ENCODE peak calls at places on chromosomes 5 and 9, in six cellular contexts. W is left ventricle myocardium inferior, C is IMR-90, U is breast epithelium, T is cardiac muscle cell, X is lower lobe of right lung. V is an unnamed sample.

GRCh38 chr9:87336914-87337333 is 160.7 kb upstream of the DAPK1 start:
- DNase-seq in W (no peak), C (peak; percentile 79), U (no peak), T (peak; percentile 93), X (no peak), V (peak; percentile 48)

GRCh38 chr5:40733439-40733838 is 22.3 kb downstream of the TTC33 start:
- DNase-seq in W (no peak), C (no peak), U (no peak), T (no peak), X (no peak), V (no peak)

GRCh38 chr5:90813392-90813791 is 254.8 kb downstream of the ADGRV1 start:
- DNase-seq in W (no peak), C (no peak), U (no peak), T (no peak), X (no peak), V (no peak)

GRCh38 chr5:61082516-61083280 is 79.6 kb downstream of the SMIM15 start:
- DNase-seq in W (no peak), C (peak; percentile 39), U (no peak), T (peak; percentile 8), X (no peak), V (no peak)

GRCh38 chr5:163705983-163706771 is 200.8 kb downstream of the MAT2B start:
- DNase-seq in W (no peak), C (peak; percentile 86), U (no peak), T (peak; percentile 20), X (no peak), V (no peak)

GRCh38 chr9:6098431-6098830 is 83.0 kb upstream of the RANBP6 start:
- DNase-seq in W (no peak), C (peak; percentile 56), U (no peak), T (peak; percentile 59), X (no peak), V (no peak)

GRCh38 chr9:71746023-71746752 is 22.1 kb downstream of the CEMIP2 start:
- DNase-seq in W (no peak), C (no peak), U (no peak), T (peak; percentile 55), X (no peak), V (no peak)

GRCh38 chr9:100063185-100063584 is 35.6 kb downstream of the ERP44 start:
- DNase-seq in W (no peak), C (peak; percentile 20), U (no peak), T (peak; percentile 16), X (no peak), V (no peak)

GRCh38 chr9:5644522-5644921 is 15.6 kb downstream of the RIC1 start:
- DNase-seq in W (no peak), C (peak; percentile 16), U (no peak), T (no peak), X (no peak), V (no peak)

GRCh38 chr9:10899509-10899908 is 286.7 kb upstream of the PTPRD start:
- DNase-seq in W (no peak), C (no peak), U (no peak), T (no peak), X (no peak), V (no peak)

GRCh38 chr9:5652810-5653209 is 23.9 kb downstream of the RIC1 start:
- DNase-seq in W (no peak), C (no peak), U (no peak), T (no peak), X (no peak), V (no peak)

GRCh38 chr9:9257999-9258398 is 1354.8 kb downstream of the PTPRD start:
- DNase-seq in W (no peak), C (no peak), U (no peak), T (no peak), X (no peak), V (no peak)

GRCh38 chr9:24614070-24614469 is 68.4 kb upstream of the IZUMO3 start:
- DNase-seq in W (no peak), C (no peak), U (no peak), T (no peak), X (no peak), V (no peak)

GRCh38 chr9:110994771-110995241 is 43.5 kb downstream of the LPAR1 start:
- DNase-seq in W (no peak), C (peak; percentile 44), U (no peak), T (peak; percentile 22), X (no peak), V (no peak)

GRCh38 chr9:115121140-115121710 is 3.3 kb upstream of the TNC start:
- DNase-seq in W (no peak), C (no peak), U (no peak), T (no peak), X (no peak), V (no peak)

GRCh38 chr9:34493972-34494535 is 28.7 kb downstream of the ENHO start:
- DNase-seq in W (peak; percentile 45), C (peak; percentile 53), U (no peak), T (peak; percentile 72), X (no peak), V (no peak)

GRCh38 chr5:32168460-32169033 is 5.6 kb downstream of the GOLPH3 start:
- DNase-seq in W (no peak), C (no peak), U (no peak), T (peak; percentile 73), X (no peak), V (no peak)

GRCh38 chr9:19087601-19088000 is 15.1 kb downstream of the HAUS6 start:
- DNase-seq in W (no peak), C (peak; percentile 59), U (no peak), T (peak; percentile 41), X (no peak), V (no peak)

GRCh38 chr9:117656007-117656406 is 48.2 kb upstream of the TLR4 start:
- DNase-seq in W (no peak), C (no peak), U (no peak), T (no peak), X (no peak), V (no peak)

GRCh38 chr9:119677811-119678530 is 308.7 kb upstream of the BRINP1 start:
- DNase-seq in W (no peak), C (no peak), U (no peak), T (no peak), X (no peak), V (no peak)

GRCh38 chr9:38690574-38690973 is 29.4 kb downstream of the FAM240B start:
- DNase-seq in W (no peak), C (no peak), U (no peak), T (no peak), X (no peak), V (no peak)

GRCh38 chr9:78314953-78315870 is 18.3 kb downstream of the PSAT1 start:
- DNase-seq in W (no peak), C (peak; percentile 65), U (no peak), T (peak; percentile 75), X (no peak), V (no peak)

GRCh38 chr5:73974871-73975351 is 348.9 kb downstream of the ARHGEF28 start:
- DNase-seq in W (peak; percentile 20), C (no peak), U (no peak), T (no peak), X (no peak), V (no peak)

GRCh38 chr9:93635186-93636107 is 59.1 kb downstream of the PHF2 start:
- DNase-seq in W (no peak), C (no peak), U (peak; percentile 34), T (no peak), X (no peak), V (no peak)

GRCh38 chr9:121751686-121752445 is 100.4 kb downstream of the DAB2IP start:
- DNase-seq in W (no peak), C (no peak), U (no peak), T (no peak), X (no peak), V (no peak)

GRCh38 chr9:132411091-132411508 is 1.1 kb downstream of the CFAP77 start:
- DNase-seq in W (peak; percentile 32), C (peak; percentile 7), U (no peak), T (peak; percentile 37), X (peak; percentile 60), V (peak; percentile 21)

DNA sequence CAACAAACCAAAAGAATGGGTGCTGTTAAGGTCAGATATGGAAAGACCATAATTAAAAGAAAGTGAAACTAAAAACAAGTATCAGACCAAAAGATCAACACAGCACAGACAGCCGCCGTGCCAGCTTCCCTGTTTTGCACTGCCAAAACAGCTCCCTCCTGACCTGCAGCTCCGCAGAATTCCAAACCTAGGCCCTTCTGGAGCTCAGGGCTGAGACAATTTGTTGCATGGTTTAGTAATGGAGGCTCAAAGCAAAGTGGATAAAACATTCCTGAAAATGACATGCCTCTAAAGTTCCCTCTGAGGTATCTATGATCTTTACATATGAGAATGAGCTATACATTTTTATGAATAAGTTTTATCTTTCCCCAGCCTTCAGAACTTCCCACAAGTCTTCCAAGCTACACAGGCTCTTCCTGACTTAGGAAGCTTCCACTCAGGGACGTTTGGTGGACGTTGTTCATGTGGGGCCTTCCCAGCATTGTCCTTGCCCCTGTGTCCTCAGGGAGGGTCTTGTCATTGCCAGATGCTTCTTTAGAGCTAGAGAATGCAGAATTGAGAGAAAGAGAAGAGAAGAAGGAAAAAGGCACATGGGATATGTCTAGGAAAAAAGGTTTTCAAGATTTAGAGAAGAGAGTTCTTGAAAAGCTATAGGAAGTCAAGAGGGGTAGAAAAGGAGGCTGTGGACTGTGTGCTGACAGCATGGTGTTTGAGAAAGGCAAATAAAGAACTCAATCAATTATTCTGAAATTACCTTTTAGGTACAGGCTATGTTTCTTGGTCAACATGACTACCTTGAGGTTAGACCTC is 28.4 kb upstream of the SSBP2 start:
- DNase-seq in W (peak; percentile 58), C (peak; percentile 26), U (peak; percentile 70), T (peak; percentile 51), X (peak; percentile 84), V (peak; percentile 8)
- H3K4me3 ChIP-seq in W (peak overlapping the region; percentile 56), C (peak overlapping the region; percentile 20), U (peak overlapping the region; percentile 27), T (no peak overlapping the region), X (peak overlapping the region; percentile 42), V (peak overlapping the region; percentile 42)

DNA sequence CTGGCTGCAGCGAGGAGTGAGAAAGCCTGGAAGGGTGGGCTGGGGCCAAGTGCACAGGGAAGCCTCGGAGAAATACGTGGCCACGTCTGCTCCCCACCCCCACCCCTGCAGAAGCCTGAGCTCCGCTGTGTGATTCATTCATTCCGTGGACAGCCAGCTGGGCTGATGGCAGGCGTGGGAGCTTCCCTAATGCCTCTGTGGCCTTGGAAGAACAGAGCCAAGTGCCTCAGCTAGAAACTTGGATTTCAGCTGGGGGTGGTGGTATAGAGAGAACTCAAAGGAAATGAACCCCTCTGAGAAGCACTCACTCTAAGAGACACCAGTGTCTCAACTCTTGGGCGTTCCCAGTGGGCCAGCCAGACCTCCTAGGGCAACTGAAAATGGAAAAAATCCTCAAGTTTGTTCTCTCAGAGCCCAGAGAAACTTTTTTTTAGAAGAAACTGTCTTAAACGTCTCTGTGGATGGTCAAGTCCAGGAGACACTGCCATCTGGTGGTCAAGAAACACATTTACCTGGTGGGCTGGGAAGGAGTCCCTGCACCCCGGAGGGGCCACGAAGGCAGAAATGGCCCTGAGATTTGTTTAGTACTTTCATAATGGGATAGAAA is 18.0 kb downstream of the ATOX1 start:
- DNase-seq in W (peak; percentile 71), C (peak; percentile 96), U (no peak), T (peak; percentile 97), X (no peak), V (no peak)
- H3K4me3 ChIP-seq in W (peak overlapping the region; percentile 26), C (no peak overlapping the region), U (no peak overlapping the region), T (no peak overlapping the region), X (no peak overlapping the region), V (no peak overlapping the region)

GRCh38 chr9:107485451-107486043 is 4.0 kb downstream of the KLF4 start:
- DNase-seq in W (no peak), C (no peak), U (no peak), T (no peak), X (no peak), V (no peak)
- H3K4me3 ChIP-seq in W (peak overlapping the region; percentile 77), C (no peak overlapping the region), U (peak overlapping the region; percentile 4), T (no peak overlapping the region), X (peak overlapping the region; percentile 67), V (no peak overlapping the region)

GRCh38 chr5:178732281-178732680 is 1.8 kb upstream of the ZNF354A start:
- DNase-seq in W (no peak), C (no peak), U (no peak), T (no peak), X (no peak), V (no peak)

GRCh38 chr5:178730940-178731265 is 444 bp upstream of the ZNF354A start:
- DNase-seq in W (no peak), C (no peak), U (no peak), T (no peak), X (no peak), V (no peak)
- H3K4me3 ChIP-seq in W (peak overlapping the region; percentile 98), C (no peak overlapping the region), U (peak overlapping the region; percentile 96), T (no peak overlapping the region), X (peak overlapping the region; percentile 99), V (no peak overlapping the region)

V was measured in GM12864.